ENCODE peak calls at places on chromosomes 5 and 9, in seven cellular contexts. One of them, this sample, is unnamed. For H3K4me1, the result is how much of the 10 kb centered on the place peaks cover.

GRCh38 chr5:79686799-79687198 is 2.8 kb upstream of the CMYA5 start:
- DNase-seq in fibroblast of lung: no peak
- DNase-seq in uterus: no peak
- DNase-seq in endodermal cell: no peak
- DNase-seq in MM.1S: no peak
- DNase-seq in ovary: no peak
- DNase-seq in CD4-positive, CD25-positive, alpha-beta regulatory T cell: no peak
- DNase-seq in this sample: no peak

GRCh38 chr9:79184821-79185220 is 386.9 kb upstream of the TLE4 start:
- DNase-seq in uterus: no peak
- DNase-seq in endodermal cell: no peak
- DNase-seq in CD4-positive, CD25-positive, alpha-beta regulatory T cell: no peak
- DNase-seq in fibroblast of lung: no peak
- DNase-seq in MM.1S: no peak
- DNase-seq in ovary: no peak
- DNase-seq in this sample: no peak

GRCh38 chr5:39205550-39205949 is 13.8 kb downstream of the FYB1 start:
- DNase-seq in MM.1S: no peak
- DNase-seq in uterus: no peak
- DNase-seq in ovary: no peak
- DNase-seq in CD4-positive, CD25-positive, alpha-beta regulatory T cell: no peak
- DNase-seq in endodermal cell: no peak
- DNase-seq in fibroblast of lung: no peak
- DNase-seq in this sample: no peak

GRCh38 chr5:137191179-137191578 is 307.9 kb downstream of the SPOCK1 start:
- DNase-seq in MM.1S: no peak
- DNase-seq in CD4-positive, CD25-positive, alpha-beta regulatory T cell: no peak
- DNase-seq in fibroblast of lung: no peak
- DNase-seq in uterus: no peak
- DNase-seq in endodermal cell: no peak
- DNase-seq in ovary: no peak
- DNase-seq in this sample: no peak

GRCh38 chr9:128065907-128066712 is 1.0 kb downstream of the NAIF1 start:
- DNase-seq in ovary: peak
- DNase-seq in fibroblast of lung: no peak
- DNase-seq in CD4-positive, CD25-positive, alpha-beta regulatory T cell: no peak
- DNase-seq in uterus: no peak
- DNase-seq in MM.1S: no peak
- DNase-seq in endodermal cell: no peak
- DNase-seq in this sample: no peak

GRCh38 chr9:134307223-134307600 is 19.0 kb upstream of the RXRA start:
- DNase-seq in MM.1S: no peak
- DNase-seq in CD4-positive, CD25-positive, alpha-beta regulatory T cell: no peak
- DNase-seq in ovary: no peak
- DNase-seq in fibroblast of lung: no peak
- DNase-seq in uterus: no peak
- DNase-seq in endodermal cell: no peak
- DNase-seq in this sample: no peak

GRCh38 chr9:121713400-121714070 is 62.1 kb downstream of the DAB2IP start:
- DNase-seq in MM.1S: no peak
- DNase-seq in endodermal cell: no peak
- DNase-seq in fibroblast of lung: no peak
- DNase-seq in ovary: no peak
- DNase-seq in CD4-positive, CD25-positive, alpha-beta regulatory T cell: no peak
- DNase-seq in uterus: no peak
- DNase-seq in this sample: no peak

GRCh38 chr5:170522211-170523128 is 18.6 kb downstream of the KCNIP1 start:
- DNase-seq in MM.1S: no peak
- DNase-seq in uterus: no peak
- DNase-seq in CD4-positive, CD25-positive, alpha-beta regulatory T cell: no peak
- DNase-seq in endodermal cell: no peak
- DNase-seq in ovary: no peak
- DNase-seq in fibroblast of lung: no peak
- DNase-seq in this sample: no peak

GRCh38 chr5:175696139-175696854 is 38.4 kb downstream of the HRH2 start:
- DNase-seq in ovary: peak
- DNase-seq in MM.1S: no peak
- DNase-seq in CD4-positive, CD25-positive, alpha-beta regulatory T cell: peak
- DNase-seq in fibroblast of lung: no peak
- DNase-seq in uterus: peak
- DNase-seq in endodermal cell: peak
- DNase-seq in this sample: no peak
- H3K4me1 ChIP-seq in ovary: under half
- H3K4me1 ChIP-seq in MM.1S: under half
- H3K4me1 ChIP-seq in CD4-positive, CD25-positive, alpha-beta regulatory T cell: under half
- H3K4me1 ChIP-seq in fibroblast of lung: under half
- H3K4me1 ChIP-seq in uterus: under half
- H3K4me1 ChIP-seq in endodermal cell: under half
- H3K4me1 ChIP-seq in this sample: under half

GRCh38 chr9:33146298-33146697 is 20.8 kb downstream of the B4GALT1 start:
- DNase-seq in uterus: peak
- DNase-seq in CD4-positive, CD25-positive, alpha-beta regulatory T cell: no peak
- DNase-seq in endodermal cell: no peak
- DNase-seq in ovary: peak
- DNase-seq in MM.1S: no peak
- DNase-seq in fibroblast of lung: no peak
- DNase-seq in this sample: no peak
- H3K4me1 ChIP-seq in uterus: under half
- H3K4me1 ChIP-seq in CD4-positive, CD25-positive, alpha-beta regulatory T cell: half or more
- H3K4me1 ChIP-seq in endodermal cell: under half
- H3K4me1 ChIP-seq in ovary: under half
- H3K4me1 ChIP-seq in MM.1S: under half
- H3K4me1 ChIP-seq in fibroblast of lung: under half
- H3K4me1 ChIP-seq in this sample: half or more

DNA sequence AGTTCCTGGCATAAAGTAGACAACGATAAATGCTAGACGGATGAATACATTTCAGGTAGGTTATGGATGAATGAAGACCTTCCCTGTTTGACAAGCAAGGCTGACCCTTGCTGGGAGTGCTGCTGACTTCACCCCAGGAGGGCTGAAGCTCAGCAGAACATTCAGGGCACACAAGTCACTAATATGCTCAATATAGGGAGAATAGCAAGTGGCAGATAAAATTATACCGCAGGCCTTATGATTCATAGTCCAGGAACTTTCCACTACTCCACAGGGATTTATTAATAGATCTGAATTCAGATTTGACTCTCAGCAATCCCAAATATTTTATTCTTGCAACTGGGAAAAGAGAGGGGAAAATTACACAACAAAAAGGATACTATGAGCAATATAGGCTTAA is 38.2 kb upstream of the GRAMD2B start:
- DNase-seq in ovary: no peak
- DNase-seq in MM.1S: no peak
- DNase-seq in CD4-positive, CD25-positive, alpha-beta regulatory T cell: no peak
- DNase-seq in fibroblast of lung: peak
- DNase-seq in endodermal cell: no peak
- DNase-seq in uterus: no peak
- DNase-seq in this sample: no peak
- H3K4me1 ChIP-seq in ovary: under half
- H3K4me1 ChIP-seq in MM.1S: under half
- H3K4me1 ChIP-seq in CD4-positive, CD25-positive, alpha-beta regulatory T cell: under half
- H3K4me1 ChIP-seq in fibroblast of lung: under half
- H3K4me1 ChIP-seq in endodermal cell: under half
- H3K4me1 ChIP-seq in uterus: under half
- H3K4me1 ChIP-seq in this sample: under half

DNA sequence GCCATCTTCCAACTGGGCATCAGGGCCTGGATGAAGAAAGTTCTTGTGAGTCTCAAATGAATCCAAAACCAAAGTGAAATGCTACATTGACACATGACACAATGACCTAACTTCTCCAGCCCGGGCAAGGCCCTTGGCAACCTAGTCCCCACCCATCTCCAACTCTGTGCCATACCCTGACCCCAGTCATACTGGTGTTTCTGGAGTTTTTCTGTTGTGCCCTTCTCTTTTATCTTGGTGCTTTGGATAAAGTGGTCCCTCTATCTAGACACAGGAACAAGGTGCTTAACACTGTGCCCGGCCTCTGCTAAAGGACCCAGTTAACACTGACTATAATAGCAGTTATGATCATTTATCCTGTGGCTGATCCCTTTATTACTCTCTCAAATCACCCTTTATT is 149.8 kb downstream of the GRIA1 start:
- DNase-seq in endodermal cell: no peak
- DNase-seq in fibroblast of lung: no peak
- DNase-seq in ovary: no peak
- DNase-seq in MM.1S: no peak
- DNase-seq in CD4-positive, CD25-positive, alpha-beta regulatory T cell: no peak
- DNase-seq in uterus: no peak
- DNase-seq in this sample: no peak
- H3K4me1 ChIP-seq in endodermal cell: under half
- H3K4me1 ChIP-seq in fibroblast of lung: under half
- H3K4me1 ChIP-seq in ovary: under half
- H3K4me1 ChIP-seq in MM.1S: under half
- H3K4me1 ChIP-seq in CD4-positive, CD25-positive, alpha-beta regulatory T cell: under half
- H3K4me1 ChIP-seq in uterus: under half
- H3K4me1 ChIP-seq in this sample: under half

GRCh38 chr5:95076395-95077165 is 208.3 kb downstream of the MCTP1 start:
- DNase-seq in fibroblast of lung: no peak
- DNase-seq in endodermal cell: no peak
- DNase-seq in CD4-positive, CD25-positive, alpha-beta regulatory T cell: no peak
- DNase-seq in ovary: no peak
- DNase-seq in MM.1S: no peak
- DNase-seq in uterus: no peak
- DNase-seq in this sample: no peak

GRCh38 chr5:95078868-95079267 is 206.0 kb downstream of the MCTP1 start:
- DNase-seq in ovary: no peak
- DNase-seq in uterus: no peak
- DNase-seq in fibroblast of lung: no peak
- DNase-seq in endodermal cell: no peak
- DNase-seq in MM.1S: no peak
- DNase-seq in CD4-positive, CD25-positive, alpha-beta regulatory T cell: no peak
- DNase-seq in this sample: no peak

GRCh38 chr5:95080456-95080855 is 204.4 kb downstream of the MCTP1 start:
- DNase-seq in endodermal cell: no peak
- DNase-seq in uterus: no peak
- DNase-seq in ovary: no peak
- DNase-seq in CD4-positive, CD25-positive, alpha-beta regulatory T cell: no peak
- DNase-seq in fibroblast of lung: peak
- DNase-seq in MM.1S: no peak
- DNase-seq in this sample: no peak

GRCh38 chr5:95081500-95082355 is 203.2 kb downstream of the MCTP1 start:
- DNase-seq in CD4-positive, CD25-positive, alpha-beta regulatory T cell: peak
- DNase-seq in endodermal cell: peak
- DNase-seq in ovary: no peak
- DNase-seq in fibroblast of lung: peak
- DNase-seq in uterus: no peak
- DNase-seq in MM.1S: peak
- DNase-seq in this sample: no peak

GRCh38 chr5:95080026-95080425 is 204.9 kb downstream of the MCTP1 start:
- DNase-seq in CD4-positive, CD25-positive, alpha-beta regulatory T cell: no peak
- DNase-seq in ovary: no peak
- DNase-seq in MM.1S: no peak
- DNase-seq in endodermal cell: no peak
- DNase-seq in uterus: no peak
- DNase-seq in fibroblast of lung: peak
- DNase-seq in this sample: no peak
- H3K4me1 ChIP-seq in CD4-positive, CD25-positive, alpha-beta regulatory T cell: under half
- H3K4me1 ChIP-seq in ovary: under half
- H3K4me1 ChIP-seq in MM.1S: under half
- H3K4me1 ChIP-seq in endodermal cell: under half
- H3K4me1 ChIP-seq in uterus: under half
- H3K4me1 ChIP-seq in fibroblast of lung: under half
- H3K4me1 ChIP-seq in this sample: under half

GRCh38 chr5:57613726-57614125 is 131.1 kb upstream of the ACTBL2 start:
- DNase-seq in CD4-positive, CD25-positive, alpha-beta regulatory T cell: no peak
- DNase-seq in endodermal cell: no peak
- DNase-seq in ovary: no peak
- DNase-seq in uterus: no peak
- DNase-seq in fibroblast of lung: peak
- DNase-seq in MM.1S: no peak
- DNase-seq in this sample: no peak
- H3K4me1 ChIP-seq in CD4-positive, CD25-positive, alpha-beta regulatory T cell: under half
- H3K4me1 ChIP-seq in endodermal cell: under half
- H3K4me1 ChIP-seq in ovary: under half
- H3K4me1 ChIP-seq in uterus: under half
- H3K4me1 ChIP-seq in fibroblast of lung: under half
- H3K4me1 ChIP-seq in MM.1S: under half
- H3K4me1 ChIP-seq in this sample: under half

GRCh38 chr5:33850100-33850594 is 41.6 kb downstream of the ADAMTS12 start:
- DNase-seq in CD4-positive, CD25-positive, alpha-beta regulatory T cell: peak
- DNase-seq in ovary: no peak
- DNase-seq in endodermal cell: peak
- DNase-seq in uterus: no peak
- DNase-seq in fibroblast of lung: peak
- DNase-seq in MM.1S: peak
- DNase-seq in this sample: no peak

GRCh38 chr5:33855396-33855795 is 36.4 kb downstream of the ADAMTS12 start:
- DNase-seq in endodermal cell: no peak
- DNase-seq in uterus: no peak
- DNase-seq in MM.1S: no peak
- DNase-seq in ovary: no peak
- DNase-seq in fibroblast of lung: no peak
- DNase-seq in CD4-positive, CD25-positive, alpha-beta regulatory T cell: no peak
- DNase-seq in this sample: no peak

GRCh38 chr5:33852327-33852726 is 39.5 kb downstream of the ADAMTS12 start:
- DNase-seq in MM.1S: no peak
- DNase-seq in ovary: no peak
- DNase-seq in endodermal cell: no peak
- DNase-seq in fibroblast of lung: peak
- DNase-seq in uterus: no peak
- DNase-seq in CD4-positive, CD25-positive, alpha-beta regulatory T cell: no peak
- DNase-seq in this sample: no peak

GRCh38 chr5:33854733-33855151 is 37.0 kb downstream of the ADAMTS12 start:
- DNase-seq in endodermal cell: no peak
- DNase-seq in MM.1S: no peak
- DNase-seq in ovary: no peak
- DNase-seq in fibroblast of lung: peak
- DNase-seq in uterus: no peak
- DNase-seq in CD4-positive, CD25-positive, alpha-beta regulatory T cell: no peak
- DNase-seq in this sample: no peak

DNA sequence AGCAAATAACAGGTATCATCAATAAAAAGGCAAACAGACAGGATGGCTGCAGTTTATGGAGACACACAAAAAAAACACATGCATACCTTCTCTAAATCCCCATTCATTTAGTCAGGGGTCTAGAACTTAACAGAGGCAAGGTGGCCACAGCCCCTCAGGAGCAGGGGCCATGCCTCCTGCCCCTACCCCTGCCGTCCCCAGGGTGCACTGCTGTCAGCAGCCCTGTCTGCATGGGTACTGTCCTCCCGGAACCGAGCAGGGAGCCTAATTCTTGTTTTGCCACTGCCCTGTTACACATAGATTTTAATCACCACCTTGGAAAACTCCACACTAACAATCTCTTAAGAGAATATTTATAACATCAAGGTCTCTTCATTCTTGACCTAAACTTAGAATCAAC is 39.0 kb downstream of the ADAMTS12 start:
- DNase-seq in uterus: no peak
- DNase-seq in endodermal cell: no peak
- DNase-seq in MM.1S: no peak
- DNase-seq in CD4-positive, CD25-positive, alpha-beta regulatory T cell: no peak
- DNase-seq in ovary: no peak
- DNase-seq in fibroblast of lung: no peak
- DNase-seq in this sample: no peak
- H3K4me1 ChIP-seq in uterus: under half
- H3K4me1 ChIP-seq in endodermal cell: under half
- H3K4me1 ChIP-seq in MM.1S: under half
- H3K4me1 ChIP-seq in CD4-positive, CD25-positive, alpha-beta regulatory T cell: under half
- H3K4me1 ChIP-seq in ovary: under half
- H3K4me1 ChIP-seq in fibroblast of lung: under half
- H3K4me1 ChIP-seq in this sample: under half

This sample was measured in esophagus muscularis mucosa.